ENCODE peak calls at places on chromosomes 2 and 18, in five cellular contexts. S is occipital lobe; U is stimulated activated CD4-positive, alpha-beta T cell treated with anti-CD3 and anti-CD28 coated beads, Interleukin-4, amount 100 ng/mL, for 4 hours; Z is ascending aorta; V is NCI-H446 treated with DMSO at 0.1 percent for 48 hours. B is an unnamed sample.

GRCh38 chr2:9638532-9638931 is 7.7 kb upstream of the YWHAQ start:
- DNase-seq in V (no peak), Z (peak), S (peak), U (no peak), B (peak)

GRCh38 chr2:235444101-235444597 is 49.7 kb upstream of the AGAP1 start:
- DNase-seq in Z (no peak), U (no peak), V (no peak), S (no peak), B (peak)

GRCh38 chr2:10286216-10287037 is 16.3 kb upstream of the HPCAL1 start:
- DNase-seq in Z (no peak), V (no peak), S (no peak), U (no peak), B (no peak)

GRCh38 chr2:224938670-224939309 is 103.5 kb downstream of the DOCK10 start:
- DNase-seq in S (no peak), V (no peak), Z (no peak), U (no peak), B (no peak)

GRCh38 chr2:46481541-46482193 is 2.3 kb downstream of the TMEM247 start:
- DNase-seq in V (no peak), U (no peak), Z (no peak), S (no peak), B (no peak)

GRCh38 chr2:101474752-101475384 is at the start of gene RFX8:
- DNase-seq in Z (no peak), V (no peak), S (no peak), U (peak), B (no peak)

GRCh38 chr2:237692601-237693079 is 65.3 kb downstream of the LRRFIP1 start:
- DNase-seq in U (peak), Z (no peak), S (no peak), V (no peak), B (no peak)

GRCh38 chr2:45483997-45484396 is 127.1 kb downstream of the SRBD1 start:
- DNase-seq in V (no peak), Z (no peak), S (no peak), U (no peak), B (no peak)

GRCh38 chr2:219398721-219399333 is 11.1 kb upstream of the DNPEP start:
- DNase-seq in Z (no peak), U (no peak), S (no peak), V (peak), B (peak)

GRCh38 chr2:231200805-231201474 is 2.5 kb downstream of the ARMC9 start:
- DNase-seq in U (no peak), V (no peak), Z (no peak), S (no peak), B (no peak)

GRCh38 chr2:223725494-223725893 is 111.9 kb downstream of the AP1S3 start:
- DNase-seq in S (peak), V (peak), Z (peak), U (no peak), B (peak)

GRCh38 chr2:180419212-180419611 is 412.1 kb upstream of the CWC22 start:
- DNase-seq in Z (no peak), S (no peak), V (no peak), U (no peak), B (no peak)

GRCh38 chr18:9757851-9758587 is 49.9 kb downstream of the RAB31 start:
- DNase-seq in V (no peak), S (no peak), Z (no peak), U (no peak), B (no peak)

GRCh38 chr2:86518498-86518897 is 44.7 kb downstream of the CHMP3 start:
- DNase-seq in V (no peak), Z (no peak), S (peak), U (no peak), B (no peak)

GRCh38 chr18:79515331-79515730 is 119.6 kb downstream of the NFATC1 start:
- DNase-seq in V (no peak), U (no peak), S (no peak), Z (no peak), B (peak)

GRCh38 chr2:8138923-8139667 is 542.8 kb upstream of the ID2 start:
- DNase-seq in Z (no peak), V (no peak), U (no peak), S (no peak), B (no peak)

GRCh38 chr2:234643407-234643806 is 146.5 kb upstream of the ARL4C start:
- DNase-seq in S (no peak), U (no peak), V (no peak), Z (no peak), B (no peak)

GRCh38 chr18:24322594-24323136 is 75.0 kb downstream of the OSBPL1A start:
- DNase-seq in S (no peak), V (no peak), U (no peak), Z (no peak), B (no peak)

GRCh38 chr2:233928594-233929351 is 11.6 kb downstream of the TRPM8 start:
- DNase-seq in Z (no peak), V (no peak), S (no peak), U (no peak), B (peak)

GRCh38 chr2:178787934-178788333 is 19.3 kb downstream of the TTN start:
- DNase-seq in S (no peak), V (no peak), Z (no peak), U (no peak), B (no peak)

GRCh38 chr2:42421601-42422252 is 60.7 kb upstream of the COX7A2L start:
- DNase-seq in Z (no peak), S (no peak), V (no peak), U (no peak), B (no peak)

GRCh38 chr18:47680488-47680887 is 250.0 kb downstream of the SMAD2 start:
- DNase-seq in Z (no peak), V (no peak), U (no peak), S (no peak), B (no peak)

GRCh38 chr2:100270381-100271146 is 51.7 kb downstream of the LONRF2 start:
- DNase-seq in Z (no peak), S (no peak), U (no peak), V (no peak), B (no peak)

GRCh38 chr2:126220336-126220735 is 435.6 kb upstream of the GYPC start:
- DNase-seq in U (no peak), Z (no peak), V (no peak), S (no peak), B (no peak)

GRCh38 chr2:240371461-240372000 is 63.9 kb upstream of the GPC1 start:
- DNase-seq in V (no peak), Z (no peak), U (no peak), S (no peak), B (no peak)

GRCh38 chr18:53380063-53380639 is 844.3 kb downstream of the MBD2 start:
- DNase-seq in U (no peak), S (no peak), V (peak), Z (no peak), B (no peak)

GRCh38 chr2:85717308-85718005 is 23.3 kb downstream of the GNLY start:
- DNase-seq in Z (no peak), V (no peak), S (no peak), U (no peak), B (no peak)